ENCODE peak calls at places on chromosomes 1 and 21, in eight cellular contexts. One of them, this sample, is unnamed.

GRCh38 chr1:68231627-68232303 is 558 bp downstream of the WLS start:
- DNase-seq in ovary: peak; percentile 77
- DNase-seq in tibial nerve: peak; percentile 53
- DNase-seq in body of pancreas: peak; percentile 85
- DNase-seq in cardiac muscle cell: peak; percentile 85
- DNase-seq in esophagus muscularis mucosa: peak; percentile 96
- DNase-seq in keratinocyte: no peak
- DNase-seq in adrenal gland: peak; percentile 79
- DNase-seq in this sample: no peak

GRCh38 chr1:178262101-178262500 is 168.2 kb downstream of the RASAL2 start:
- DNase-seq in esophagus muscularis mucosa: no peak
- DNase-seq in body of pancreas: no peak
- DNase-seq in keratinocyte: no peak
- DNase-seq in ovary: no peak
- DNase-seq in tibial nerve: no peak
- DNase-seq in cardiac muscle cell: peak; percentile 84
- DNase-seq in adrenal gland: no peak
- DNase-seq in this sample: no peak

GRCh38 chr1:202871367-202871766 is 17.6 kb downstream of the RABIF start:
- DNase-seq in esophagus muscularis mucosa: no peak
- DNase-seq in ovary: no peak
- DNase-seq in adrenal gland: no peak
- DNase-seq in cardiac muscle cell: no peak
- DNase-seq in tibial nerve: no peak
- DNase-seq in body of pancreas: no peak
- DNase-seq in keratinocyte: no peak
- DNase-seq in this sample: no peak

GRCh38 chr1:222916067-222916466 is 101.2 kb downstream of the DISP1 start:
- DNase-seq in tibial nerve: no peak
- DNase-seq in esophagus muscularis mucosa: no peak
- DNase-seq in ovary: no peak
- DNase-seq in body of pancreas: no peak
- DNase-seq in keratinocyte: no peak
- DNase-seq in cardiac muscle cell: no peak
- DNase-seq in adrenal gland: no peak
- DNase-seq in this sample: no peak

GRCh38 chr21:37659874-37660273 is 256.4 kb downstream of the KCNJ6 start:
- DNase-seq in ovary: no peak
- DNase-seq in cardiac muscle cell: no peak
- DNase-seq in adrenal gland: no peak
- DNase-seq in esophagus muscularis mucosa: no peak
- DNase-seq in keratinocyte: no peak
- DNase-seq in body of pancreas: no peak
- DNase-seq in tibial nerve: no peak
- DNase-seq in this sample: no peak

GRCh38 chr1:186093437-186093836 is 281.6 kb downstream of the TPR start:
- DNase-seq in esophagus muscularis mucosa: no peak
- DNase-seq in cardiac muscle cell: peak; percentile 58
- DNase-seq in keratinocyte: no peak
- DNase-seq in tibial nerve: peak; percentile 24
- DNase-seq in body of pancreas: no peak
- DNase-seq in adrenal gland: peak; percentile 31
- DNase-seq in ovary: no peak
- DNase-seq in this sample: no peak

GRCh38 chr1:69776555-69776954 is 208.8 kb downstream of the LRRC7 start:
- DNase-seq in adrenal gland: no peak
- DNase-seq in body of pancreas: no peak
- DNase-seq in keratinocyte: no peak
- DNase-seq in cardiac muscle cell: no peak
- DNase-seq in ovary: no peak
- DNase-seq in esophagus muscularis mucosa: no peak
- DNase-seq in tibial nerve: no peak
- DNase-seq in this sample: no peak

GRCh38 chr1:50829010-50829958 is 130.8 kb downstream of the FAF1 start:
- DNase-seq in cardiac muscle cell: peak; percentile 55
- DNase-seq in body of pancreas: no peak
- DNase-seq in tibial nerve: no peak
- DNase-seq in esophagus muscularis mucosa: no peak
- DNase-seq in keratinocyte: no peak
- DNase-seq in adrenal gland: no peak
- DNase-seq in ovary: no peak
- DNase-seq in this sample: no peak

GRCh38 chr1:191140038-191140437 is 662.4 kb upstream of the BRINP3 start:
- DNase-seq in tibial nerve: no peak
- DNase-seq in adrenal gland: no peak
- DNase-seq in cardiac muscle cell: no peak
- DNase-seq in esophagus muscularis mucosa: no peak
- DNase-seq in keratinocyte: no peak
- DNase-seq in ovary: no peak
- DNase-seq in body of pancreas: no peak
- DNase-seq in this sample: no peak

GRCh38 chr1:117635805-117636204 is 30.0 kb downstream of the TENT5C start:
- DNase-seq in keratinocyte: no peak
- DNase-seq in body of pancreas: no peak
- DNase-seq in esophagus muscularis mucosa: no peak
- DNase-seq in adrenal gland: no peak
- DNase-seq in tibial nerve: no peak
- DNase-seq in ovary: no peak
- DNase-seq in cardiac muscle cell: no peak
- DNase-seq in this sample: no peak

GRCh38 chr1:26838474-26839338 is 12.2 kb downstream of the ZDHHC18 start:
- DNase-seq in keratinocyte: no peak
- DNase-seq in cardiac muscle cell: no peak
- DNase-seq in body of pancreas: no peak
- DNase-seq in ovary: no peak
- DNase-seq in tibial nerve: no peak
- DNase-seq in esophagus muscularis mucosa: no peak
- DNase-seq in adrenal gland: peak; percentile 58
- DNase-seq in this sample: peak; percentile 85

GRCh38 chr1:26844389-26844788 is 17.9 kb downstream of the ZDHHC18 start:
- DNase-seq in keratinocyte: no peak
- DNase-seq in ovary: no peak
- DNase-seq in body of pancreas: no peak
- DNase-seq in adrenal gland: no peak
- DNase-seq in cardiac muscle cell: no peak
- DNase-seq in tibial nerve: no peak
- DNase-seq in esophagus muscularis mucosa: no peak
- DNase-seq in this sample: no peak

GRCh38 chr1:26839339-26839722 is 12.8 kb downstream of the ZDHHC18 start:
- DNase-seq in cardiac muscle cell: no peak
- DNase-seq in keratinocyte: no peak
- DNase-seq in esophagus muscularis mucosa: no peak
- DNase-seq in tibial nerve: no peak
- DNase-seq in body of pancreas: no peak
- DNase-seq in ovary: no peak
- DNase-seq in adrenal gland: no peak
- DNase-seq in this sample: no peak

DNA sequence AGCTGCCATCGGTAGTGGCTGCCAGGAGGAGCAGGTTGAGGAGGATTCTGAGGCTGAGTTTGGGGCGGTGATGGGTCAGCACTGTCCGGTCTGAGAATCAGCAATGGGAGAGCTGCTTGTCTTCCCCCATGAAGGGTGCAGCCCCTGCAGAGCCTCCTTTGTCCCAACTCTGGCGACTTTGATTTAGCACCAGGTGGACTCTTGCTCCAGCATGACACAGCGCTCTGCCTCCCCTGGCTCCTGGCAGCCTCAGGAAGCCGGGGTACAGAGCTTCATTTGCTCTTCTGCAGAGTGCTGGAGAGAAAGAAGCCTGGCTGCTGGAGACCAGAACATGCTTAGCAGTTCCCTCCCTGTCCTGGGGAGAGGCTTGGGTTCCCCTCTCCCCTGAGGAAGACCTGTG is 13.3 kb downstream of the ZDHHC18 start:
- DNase-seq in adrenal gland: no peak
- DNase-seq in keratinocyte: no peak
- DNase-seq in body of pancreas: no peak
- DNase-seq in tibial nerve: no peak
- DNase-seq in cardiac muscle cell: no peak
- DNase-seq in ovary: no peak
- DNase-seq in esophagus muscularis mucosa: no peak
- DNase-seq in this sample: no peak
- H3K4me1 ChIP-seq in adrenal gland: peaks cover 13% of the 10 kb centered on the region
- H3K4me1 ChIP-seq in keratinocyte: no peaks in the 10 kb centered on the region
- H3K4me1 ChIP-seq in body of pancreas: no peaks in the 10 kb centered on the region
- H3K4me1 ChIP-seq in tibial nerve: peaks cover 8% of the 10 kb centered on the region
- H3K4me1 ChIP-seq in cardiac muscle cell: no peaks in the 10 kb centered on the region
- H3K4me1 ChIP-seq in ovary: no peaks in the 10 kb centered on the region
- H3K4me1 ChIP-seq in esophagus muscularis mucosa: no peaks in the 10 kb centered on the region
- H3K4me1 ChIP-seq in this sample: peaks cover 21% of the 10 kb centered on the region

GRCh38 chr21:44437696-44438431 is 17.4 kb upstream of the LRRC3 start:
- DNase-seq in body of pancreas: no peak
- DNase-seq in esophagus muscularis mucosa: no peak
- DNase-seq in adrenal gland: no peak
- DNase-seq in tibial nerve: no peak
- DNase-seq in keratinocyte: no peak
- DNase-seq in ovary: peak; percentile 6
- DNase-seq in cardiac muscle cell: no peak
- DNase-seq in this sample: peak; percentile 52

GRCh38 chr21:44441041-44441400 is 14.3 kb upstream of the LRRC3 start:
- DNase-seq in tibial nerve: no peak
- DNase-seq in cardiac muscle cell: no peak
- DNase-seq in body of pancreas: no peak
- DNase-seq in adrenal gland: no peak
- DNase-seq in esophagus muscularis mucosa: no peak
- DNase-seq in ovary: no peak
- DNase-seq in keratinocyte: no peak
- DNase-seq in this sample: peak; percentile 41

GRCh38 chr21:44440241-44441040 is 14.9 kb upstream of the LRRC3 start:
- DNase-seq in keratinocyte: no peak
- DNase-seq in esophagus muscularis mucosa: no peak
- DNase-seq in adrenal gland: no peak
- DNase-seq in tibial nerve: no peak
- DNase-seq in cardiac muscle cell: no peak
- DNase-seq in body of pancreas: no peak
- DNase-seq in ovary: peak; percentile 11
- DNase-seq in this sample: peak; percentile 43

GRCh38 chr21:44438531-44439210 is 16.6 kb upstream of the LRRC3 start:
- DNase-seq in cardiac muscle cell: no peak
- DNase-seq in ovary: peak; percentile 7
- DNase-seq in adrenal gland: no peak
- DNase-seq in keratinocyte: no peak
- DNase-seq in tibial nerve: no peak
- DNase-seq in body of pancreas: peak; percentile 78
- DNase-seq in esophagus muscularis mucosa: no peak
- DNase-seq in this sample: peak; percentile 59

DNA sequence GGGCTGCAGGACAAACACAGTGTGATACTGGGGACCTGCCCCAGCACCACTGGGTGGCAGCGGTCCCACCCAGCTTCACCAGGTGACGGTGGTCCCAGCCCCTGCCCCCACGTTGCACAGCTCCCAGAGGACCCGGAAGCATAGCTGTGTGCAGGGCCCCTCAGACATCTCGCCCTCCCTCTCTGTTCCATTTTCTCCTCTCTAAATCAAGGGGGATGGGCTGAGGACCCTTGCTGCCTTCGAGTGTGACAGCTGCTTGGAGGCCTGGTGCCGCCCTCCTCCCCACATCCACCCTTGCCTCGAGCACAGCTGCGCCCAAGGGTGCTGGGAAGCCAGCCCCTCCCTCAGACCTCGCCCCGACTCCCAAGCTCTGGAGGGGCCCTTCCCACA is 16.1 kb upstream of the LRRC3 start:
- DNase-seq in body of pancreas: no peak
- DNase-seq in esophagus muscularis mucosa: no peak
- DNase-seq in adrenal gland: no peak
- DNase-seq in ovary: peak; percentile 6
- DNase-seq in cardiac muscle cell: no peak
- DNase-seq in tibial nerve: no peak
- DNase-seq in keratinocyte: no peak
- DNase-seq in this sample: no peak
- TF ChIP-seq CTCF in body of pancreas: no peak
- TF ChIP-seq CTCF in esophagus muscularis mucosa: no peak
- TF ChIP-seq CTCF in adrenal gland: no peak
- TF ChIP-seq CTCF in ovary: no peak
- TF ChIP-seq CTCF in cardiac muscle cell: no peak
- TF ChIP-seq CTCF in tibial nerve: no peak
- TF ChIP-seq CTCF in keratinocyte: no peak
- TF ChIP-seq CTCF in this sample: no peak

GRCh38 chr1:32309960-32310359 is 18.1 kb downstream of the HDAC1 start:
- DNase-seq in keratinocyte: no peak
- DNase-seq in esophagus muscularis mucosa: no peak
- DNase-seq in ovary: no peak
- DNase-seq in tibial nerve: no peak
- DNase-seq in cardiac muscle cell: no peak
- DNase-seq in body of pancreas: no peak
- DNase-seq in adrenal gland: no peak
- DNase-seq in this sample: no peak

GRCh38 chr1:32307313-32307712 is 15.4 kb downstream of the HDAC1 start:
- DNase-seq in esophagus muscularis mucosa: no peak
- DNase-seq in tibial nerve: no peak
- DNase-seq in keratinocyte: no peak
- DNase-seq in body of pancreas: no peak
- DNase-seq in ovary: no peak
- DNase-seq in adrenal gland: no peak
- DNase-seq in cardiac muscle cell: peak; percentile 27
- DNase-seq in this sample: no peak

GRCh38 chr1:32316906-32317282 is 19.1 kb downstream of the MARCKSL1 start:
- DNase-seq in adrenal gland: no peak
- DNase-seq in cardiac muscle cell: no peak
- DNase-seq in tibial nerve: no peak
- DNase-seq in keratinocyte: no peak
- DNase-seq in body of pancreas: no peak
- DNase-seq in esophagus muscularis mucosa: no peak
- DNase-seq in ovary: no peak
- DNase-seq in this sample: no peak

DNA sequence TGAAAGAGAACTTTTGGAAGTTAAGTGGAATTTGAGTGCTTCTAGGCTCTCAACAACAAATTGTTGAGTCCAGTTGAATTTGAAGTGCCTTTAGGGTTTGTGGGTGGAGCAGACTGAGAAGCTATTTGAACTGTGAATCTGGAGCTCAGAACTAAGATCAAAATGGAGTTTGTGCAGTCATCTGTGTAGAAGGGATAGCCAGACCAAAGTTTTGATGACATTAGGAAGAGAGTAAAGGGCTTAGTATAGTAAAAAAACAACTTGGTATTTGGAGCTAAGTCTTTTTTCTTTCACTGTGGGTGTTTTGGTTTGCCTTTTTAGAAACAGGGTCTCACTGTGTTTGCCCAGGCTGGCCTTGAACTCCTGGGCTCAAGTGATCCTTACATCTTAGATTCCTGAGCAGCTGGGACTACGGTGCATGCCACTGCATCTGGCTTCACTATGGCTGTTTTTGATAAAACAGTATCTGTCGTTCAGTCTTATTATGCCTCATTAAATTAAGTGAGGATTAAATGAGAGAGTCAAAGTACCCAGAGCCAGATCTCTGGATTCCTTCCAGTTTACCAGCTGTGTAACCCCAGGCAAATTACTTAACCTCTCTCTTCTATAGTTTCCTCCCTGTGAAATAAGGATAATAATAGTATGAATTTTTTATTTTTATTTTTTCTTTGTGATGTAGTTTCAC is 20.0 kb downstream of the HDAC1 start:
- DNase-seq in cardiac muscle cell: no peak
- DNase-seq in ovary: no peak
- DNase-seq in body of pancreas: no peak
- DNase-seq in adrenal gland: no peak
- DNase-seq in esophagus muscularis mucosa: no peak
- DNase-seq in keratinocyte: no peak
- DNase-seq in tibial nerve: no peak
- DNase-seq in this sample: no peak
- H3K4me3 ChIP-seq in cardiac muscle cell: no peak overlapping the region
- H3K4me3 ChIP-seq in ovary: no peak overlapping the region
- H3K4me3 ChIP-seq in body of pancreas: no peak overlapping the region
- H3K4me3 ChIP-seq in adrenal gland: no peak overlapping the region
- H3K4me3 ChIP-seq in esophagus muscularis mucosa: no peak overlapping the region
- H3K4me3 ChIP-seq in keratinocyte: no peak overlapping the region
- H3K4me3 ChIP-seq in tibial nerve: no peak overlapping the region
- H3K4me3 ChIP-seq in this sample: no peak overlapping the region

GRCh38 chr1:11991969-11992676 is 11.9 kb downstream of the MFN2 start:
- DNase-seq in cardiac muscle cell: no peak
- DNase-seq in ovary: no peak
- DNase-seq in keratinocyte: no peak
- DNase-seq in esophagus muscularis mucosa: no peak
- DNase-seq in body of pancreas: no peak
- DNase-seq in adrenal gland: no peak
- DNase-seq in tibial nerve: no peak
- DNase-seq in this sample: no peak
- H3K4me1 ChIP-seq in cardiac muscle cell: peaks cover 17% of the 10 kb centered on the region
- H3K4me1 ChIP-seq in ovary: no peaks in the 10 kb centered on the region
- H3K4me1 ChIP-seq in keratinocyte: no peaks in the 10 kb centered on the region
- H3K4me1 ChIP-seq in esophagus muscularis mucosa: peaks cover 38% of the 10 kb centered on the region
- H3K4me1 ChIP-seq in body of pancreas: no peaks in the 10 kb centered on the region
- H3K4me1 ChIP-seq in adrenal gland: no peaks in the 10 kb centered on the region
- H3K4me1 ChIP-seq in tibial nerve: no peaks in the 10 kb centered on the region
- H3K4me1 ChIP-seq in this sample: peaks cover 7% of the 10 kb centered on the region